ENCODE peak calls at places on chromosomes 12 and 14, in seven cellular contexts. B is GM03348; P is AG08396; Z is activated CD8-positive, alpha-beta memory T cell treated with anti-CD3 and anti-CD28 coated beads, Interleukin-2, amount 50 U/mL, for 4 hours; T is naive thymus-derived CD8-positive, alpha-beta T cell; H is T-helper 17 cell; Y is NCI-H1092. M is an unnamed sample.

GRCh38 chr14:38705220-38705619 is 397.8 kb downstream of the SEC23A start:
- DNase-seq in B (no peak), P (no peak), Z (no peak), T (no peak), H (no peak), Y (no peak), M (no peak)

GRCh38 chr12:124863409-124864325 is at the start of gene SCARB1:
- DNase-seq in B (peak; percentile 100), P (peak; percentile 99), Z (peak; percentile 77), T (peak; percentile 86), H (peak; percentile 72), Y (peak; percentile 75), M (peak; percentile 86)

GRCh38 chr14:22428681-22429315 is 160.2 kb downstream of the DAD1 start:
- DNase-seq in B (peak; percentile 11), P (no peak), Z (no peak), T (no peak), H (no peak), Y (no peak), M (no peak)

GRCh38 chr14:104545151-104545931 is 34.2 kb upstream of the C14orf180 start:
- DNase-seq in B (peak; percentile 5), P (no peak), Z (no peak), T (no peak), H (no peak), Y (no peak), M (no peak)

GRCh38 chr12:57781801-57782200 is 786 bp upstream of the TSFM start:
- DNase-seq in B (no peak), P (no peak), Z (no peak), T (no peak), H (no peak), Y (no peak), M (no peak)

GRCh38 chr12:53625946-53626701 is at the start of gene ATF7:
- DNase-seq in B (peak; percentile 98), P (peak; percentile 96), Z (peak; percentile 99), T (peak; percentile 99), H (peak; percentile 94), Y (peak; percentile 94), M (peak; percentile 99)

GRCh38 chr14:49623387-49623786 is 2.8 kb downstream of the MGAT2 start:
- DNase-seq in B (no peak), P (no peak), Z (no peak), T (no peak), H (no peak), Y (no peak), M (no peak)

GRCh38 chr12:6295187-6295811 is 15.2 kb upstream of the PLEKHG6 start:
- DNase-seq in B (peak; percentile 65), P (peak; percentile 78), Z (no peak), T (no peak), H (no peak), Y (no peak), M (peak; percentile 36)

GRCh38 chr12:124311292-124312109 is 16.6 kb downstream of the RFLNA start:
- DNase-seq in B (no peak), P (no peak), Z (no peak), T (no peak), H (no peak), Y (no peak), M (peak; percentile 35)

GRCh38 chr14:71137536-71138235 is 230.4 kb downstream of the PCNX1 start:
- DNase-seq in B (no peak), P (no peak), Z (no peak), T (no peak), H (no peak), Y (no peak), M (no peak)